ENCODE peak calls at places on chromosomes 16 and 17, in six cellular contexts. C is sigmoid colon, F is gastrocnemius medialis, E is ovary, I is heart left ventricle, T is prostate gland. G is an unnamed sample. For H3K36me3 and H3K4me1, the result is how much of the 10 kb centered on the place peaks cover.

GRCh38 chr16:66926171-66926570 is 836 bp upstream of the RRAD start:
- DNase-seq in C (peak), I (peak), F (peak), T (no peak), E (no peak), G (no peak)

GRCh38 chr16:31201511-31202401 is 804 bp downstream of the PYCARD start:
- DNase-seq in C (no peak), I (peak), T (no peak), F (no peak), E (no peak), G (no peak)

GRCh38 chr16:10868562-10869469 is 8.2 kb upstream of the CIITA start:
- DNase-seq in T (no peak), C (peak), F (peak), I (peak), E (no peak), G (peak)

GRCh38 chr17:79991140-79991923 is 44.3 kb downstream of the TBC1D16 start:
- DNase-seq in F (peak), T (peak), E (peak), I (peak), C (peak), G (no peak)

GRCh38 chr17:76585649-76586593 is at the start of gene ST6GALNAC2:
- DNase-seq in C (peak), E (peak), F (peak), I (peak), T (peak), G (no peak)

GRCh38 chr16:73025111-73025505 is 22.8 kb downstream of the ZFHX3 start:
- DNase-seq in F (no peak), E (no peak), C (peak), I (no peak), T (no peak), G (no peak)

GRCh38 chr16:71659471-71659870 is 33.5 kb downstream of the MARVELD3 start:
- DNase-seq in I (no peak), C (no peak), F (no peak), T (no peak), E (no peak), G (no peak)

GRCh38 chr17:16516594-16517018 is 24.6 kb upstream of the LRRC75A start:
- DNase-seq in F (no peak), T (no peak), I (no peak), C (no peak), E (peak), G (no peak)

GRCh38 chr16:56862776-56863175 is 2.2 kb upstream of the SLC12A3 start:
- DNase-seq in F (no peak), E (no peak), T (no peak), C (no peak), I (peak), G (no peak)

GRCh38 chr16:28300327-28300726 is 8.0 kb downstream of the SBK1 start:
- DNase-seq in F (no peak), C (no peak), E (no peak), I (no peak), T (no peak), G (no peak)

GRCh38 chr17:18323007-18323406 is 7.9 kb downstream of the SMCR8 start:
- DNase-seq in C (peak), E (no peak), I (no peak), F (no peak), T (no peak), G (no peak)

GRCh38 chr16:1070084-1070987 is 2.2 kb upstream of the SSTR5 start:
- DNase-seq in C (no peak), T (no peak), E (no peak), I (no peak), F (no peak), G (no peak)

GRCh38 chr17:31680126-31680525 is 178.9 kb downstream of the COPRS start:
- DNase-seq in E (no peak), T (no peak), I (no peak), C (no peak), F (no peak), G (no peak)

GRCh38 chr17:81026266-81027036 is 8.5 kb upstream of the BAIAP2 start:
- DNase-seq in T (no peak), F (no peak), E (no peak), C (peak), I (no peak), G (no peak)

GRCh38 chr17:75827291-75828050 is 16.7 kb downstream of the UNC13D start:
- DNase-seq in C (peak), E (peak), I (peak), F (peak), T (peak), G (no peak)

GRCh38 chr16:28528463-28528867 is 10.3 kb downstream of the NUPR1 start:
- DNase-seq in E (peak), C (no peak), T (no peak), F (no peak), I (no peak), G (no peak)

GRCh38 chr16:68902376-68903345 is 59.3 kb downstream of the TANGO6 start:
- DNase-seq in F (peak), T (peak), I (no peak), C (no peak), E (no peak), G (no peak)

GRCh38 chr16:46745594-46745993 is 2.5 kb downstream of the MYLK3 start:
- DNase-seq in C (peak), E (no peak), F (peak), I (no peak), T (no peak), G (no peak)

GRCh38 chr16:23401142-23401541 is 51.8 kb downstream of the COG7 start:
- DNase-seq in T (no peak), C (peak), E (no peak), F (no peak), I (no peak), G (no peak)

GRCh38 chr17:59846391-59847165 is 46.2 kb downstream of the TUBD1 start:
- DNase-seq in F (peak), C (peak), I (no peak), E (peak), T (peak), G (no peak)

GRCh38 chr17:17837966-17838962 is 1.5 kb upstream of the SREBF1 start:
- DNase-seq in I (no peak), F (no peak), T (peak), E (peak), C (no peak), G (no peak)

GRCh38 chr17:75876938-75877751 is 1.2 kb downstream of the TRIM47 start:
- DNase-seq in C (peak), T (peak), I (peak), F (peak), E (peak), G (no peak)

DNA sequence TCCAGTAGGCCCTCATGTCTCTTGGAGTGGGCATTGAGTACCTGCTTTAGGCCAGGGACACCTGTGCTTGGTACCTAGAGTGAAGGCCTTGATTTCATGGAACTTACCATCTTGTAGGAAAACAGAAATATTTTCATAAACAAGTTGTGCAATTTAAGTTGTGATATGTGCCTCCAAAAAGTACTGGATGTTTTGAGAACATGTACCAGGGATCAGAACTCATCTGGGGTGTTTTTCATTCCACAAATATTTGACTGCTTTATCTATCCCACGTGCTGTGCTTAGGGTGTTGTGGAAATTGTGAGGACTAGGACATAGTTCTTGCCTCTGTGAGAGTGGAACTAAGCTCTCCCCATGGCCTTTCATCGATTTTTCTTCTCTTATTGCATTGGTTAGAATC is 8.8 kb downstream of the NKD1 start:
- DNase-seq in F (no peak), C (no peak), T (no peak), E (no peak), I (no peak), G (no peak)
- TF ChIP-seq POLR2A in F (no peak), C (no peak), T (no peak), E (no peak), I (no peak), G (no peak)

GRCh38 chr17:9702916-9703780 is 57.8 kb downstream of the USP43 start:
- DNase-seq in F (no peak), E (no peak), I (no peak), T (no peak), C (no peak), G (no peak)

GRCh38 chr17:9700754-9701476 is 55.6 kb downstream of the USP43 start:
- DNase-seq in I (no peak), C (no peak), F (no peak), T (no peak), E (no peak), G (no peak)

GRCh38 chr17:9700136-9700535 is 54.8 kb downstream of the USP43 start:
- DNase-seq in C (no peak), E (no peak), F (no peak), I (no peak), T (no peak), G (no peak)

GRCh38 chr17:9705745-9706144 is 60.4 kb downstream of the USP43 start:
- DNase-seq in F (no peak), I (no peak), E (no peak), T (no peak), C (no peak), G (no peak)

GRCh38 chr17:9703781-9704082 is 58.4 kb downstream of the USP43 start:
- DNase-seq in T (no peak), C (no peak), F (no peak), E (no peak), I (no peak), G (no peak)
- H3K36me3 ChIP-seq in T (under half), C (under half), F (under half), E (under half), I (under half), G (under half)

DNA sequence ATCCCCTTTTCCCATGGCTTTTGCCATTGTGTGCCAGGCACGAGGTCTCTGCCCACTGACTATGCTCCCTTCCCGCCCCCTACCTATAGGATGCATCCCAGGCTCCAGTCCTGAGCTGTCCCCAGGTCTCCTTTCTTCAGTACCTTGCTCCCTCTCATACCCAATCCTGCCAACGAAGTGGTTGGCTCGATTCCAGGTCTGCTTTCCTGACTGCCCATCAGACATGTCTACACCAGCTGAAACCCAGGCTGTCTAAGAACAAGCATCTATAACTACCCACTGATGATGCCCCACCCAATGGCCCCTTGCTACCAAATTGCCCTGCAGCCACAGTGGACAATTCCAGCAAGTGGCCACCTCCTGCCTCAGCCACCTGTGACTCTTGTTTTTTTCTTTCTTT is 479.1 kb downstream of the SOX9 start:
- DNase-seq in I (no peak), T (no peak), C (no peak), E (no peak), F (no peak), G (no peak)
- H3K4me1 ChIP-seq in I (under half), T (under half), C (under half), E (under half), F (under half), G (under half)

DNA sequence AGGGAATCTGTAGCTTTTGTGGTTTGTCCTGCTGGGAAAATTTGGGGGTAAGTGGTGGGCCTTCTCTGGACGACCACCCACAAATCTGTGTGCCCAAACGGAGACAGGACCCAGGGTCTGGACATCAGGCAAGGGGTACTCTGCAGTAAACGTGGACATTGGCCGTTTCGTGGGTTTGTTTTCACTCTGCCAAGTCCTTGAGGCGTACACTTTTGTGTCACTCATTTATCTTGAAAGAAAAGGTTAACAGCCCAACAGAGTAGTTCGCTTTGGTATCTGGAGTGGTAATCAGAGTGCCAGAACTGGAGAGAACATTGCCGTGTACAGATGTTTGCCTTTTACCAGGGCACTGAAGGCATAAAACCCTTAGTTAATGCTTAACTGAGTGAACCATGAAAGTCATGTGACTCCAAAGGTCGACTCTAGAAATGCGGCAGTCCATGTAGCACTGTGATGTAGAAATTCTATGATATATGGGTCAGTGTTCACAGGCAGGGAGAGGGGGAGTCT is 15.4 kb downstream of the NAA60 start:
- DNase-seq in T (no peak), F (no peak), E (no peak), C (no peak), I (no peak), G (no peak)
- TF ChIP-seq POLR2A in T (no peak), F (no peak), E (no peak), C (no peak), I (no peak), G (no peak)

GRCh38 chr17:78349831-78350631 is 9.8 kb downstream of the SOCS3 start:
- DNase-seq in I (no peak), F (no peak), T (no peak), C (no peak), E (no peak), G (no peak)
- H3K36me3 ChIP-seq in I (under half), F (under half), T (under half), C (under half), E (under half), G (under half)

DNA sequence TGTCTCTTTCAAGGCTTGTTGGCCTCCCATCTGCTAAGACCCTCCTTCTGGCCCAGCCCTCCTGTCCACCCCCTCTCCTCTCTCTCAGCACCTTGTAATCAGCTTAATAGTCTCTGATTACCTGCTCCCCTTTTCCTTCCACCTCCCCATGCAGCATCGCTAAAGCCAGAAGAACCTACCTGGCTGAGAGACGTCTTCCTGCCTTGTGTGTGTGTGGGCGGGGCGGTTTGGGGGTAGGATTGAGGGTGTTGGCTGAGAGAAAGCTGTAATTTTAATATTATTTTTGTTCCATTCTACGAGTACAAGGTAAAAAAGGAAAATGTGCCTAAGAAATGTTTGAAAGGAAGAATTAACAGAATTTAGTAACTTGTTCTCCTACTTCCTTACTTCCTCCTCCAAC is 3.4 kb downstream of the DNAH9 start:
- DNase-seq in E (no peak), T (no peak), F (no peak), C (no peak), I (no peak), G (no peak)
- H3K4me1 ChIP-seq in E (under half), T (under half), F (under half), C (under half), I (under half), G (under half)

DNA sequence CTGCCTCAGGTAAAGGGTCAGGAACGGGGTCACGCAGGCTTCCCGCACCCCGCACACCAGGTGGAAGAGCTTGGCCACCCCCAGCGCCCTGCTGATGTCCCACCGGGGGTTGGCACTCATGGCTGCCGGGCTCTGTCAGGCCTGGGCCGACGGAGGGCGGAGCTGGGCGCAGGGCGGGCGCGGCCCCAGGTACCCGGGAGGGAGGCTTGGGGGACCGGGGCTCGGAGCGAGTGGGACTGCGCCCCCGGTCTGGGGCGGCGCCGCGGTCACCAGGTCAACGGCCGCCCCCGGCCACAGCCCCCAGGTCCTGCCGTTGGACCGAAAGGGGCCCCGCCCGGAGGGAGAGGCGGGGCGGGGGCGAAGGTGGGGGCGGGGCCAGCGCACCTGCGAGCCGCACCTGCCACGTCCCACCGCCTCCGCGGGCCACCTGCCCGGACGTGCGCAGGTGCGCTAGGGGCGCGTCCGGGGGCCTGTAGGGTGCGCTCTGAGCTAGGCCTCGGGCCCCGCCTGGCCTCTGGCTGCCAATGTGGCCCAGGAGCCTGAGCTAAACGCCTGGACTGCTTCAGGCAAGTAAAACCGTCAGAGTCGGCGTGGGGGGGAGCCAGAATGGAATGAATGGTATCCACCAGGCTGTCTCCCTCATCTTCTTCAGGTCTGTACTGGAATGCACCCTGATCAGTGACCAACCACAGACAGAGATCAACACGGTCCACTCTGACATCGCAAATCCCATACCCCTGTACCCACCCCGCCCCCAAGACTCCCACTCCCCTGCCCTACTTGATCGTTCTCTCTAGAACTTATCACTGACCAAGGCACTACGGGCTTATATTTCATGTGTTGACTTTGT is at the start of gene MFSD6L:
- DNase-seq in T (no peak), C (no peak), F (no peak), E (no peak), I (no peak), G (no peak)
- TF ChIP-seq POLR2A in T (no peak), C (no peak), F (no peak), E (no peak), I (no peak), G (no peak)

GRCh38 chr17:8468988-8469387 is 33.3 kb downstream of the NDEL1 start:
- DNase-seq in C (no peak), F (no peak), I (no peak), E (no peak), T (no peak), G (no peak)
- H3K36me3 ChIP-seq in C (under half), F (under half), I (under half), E (under half), T (under half), G (under half)

DNA sequence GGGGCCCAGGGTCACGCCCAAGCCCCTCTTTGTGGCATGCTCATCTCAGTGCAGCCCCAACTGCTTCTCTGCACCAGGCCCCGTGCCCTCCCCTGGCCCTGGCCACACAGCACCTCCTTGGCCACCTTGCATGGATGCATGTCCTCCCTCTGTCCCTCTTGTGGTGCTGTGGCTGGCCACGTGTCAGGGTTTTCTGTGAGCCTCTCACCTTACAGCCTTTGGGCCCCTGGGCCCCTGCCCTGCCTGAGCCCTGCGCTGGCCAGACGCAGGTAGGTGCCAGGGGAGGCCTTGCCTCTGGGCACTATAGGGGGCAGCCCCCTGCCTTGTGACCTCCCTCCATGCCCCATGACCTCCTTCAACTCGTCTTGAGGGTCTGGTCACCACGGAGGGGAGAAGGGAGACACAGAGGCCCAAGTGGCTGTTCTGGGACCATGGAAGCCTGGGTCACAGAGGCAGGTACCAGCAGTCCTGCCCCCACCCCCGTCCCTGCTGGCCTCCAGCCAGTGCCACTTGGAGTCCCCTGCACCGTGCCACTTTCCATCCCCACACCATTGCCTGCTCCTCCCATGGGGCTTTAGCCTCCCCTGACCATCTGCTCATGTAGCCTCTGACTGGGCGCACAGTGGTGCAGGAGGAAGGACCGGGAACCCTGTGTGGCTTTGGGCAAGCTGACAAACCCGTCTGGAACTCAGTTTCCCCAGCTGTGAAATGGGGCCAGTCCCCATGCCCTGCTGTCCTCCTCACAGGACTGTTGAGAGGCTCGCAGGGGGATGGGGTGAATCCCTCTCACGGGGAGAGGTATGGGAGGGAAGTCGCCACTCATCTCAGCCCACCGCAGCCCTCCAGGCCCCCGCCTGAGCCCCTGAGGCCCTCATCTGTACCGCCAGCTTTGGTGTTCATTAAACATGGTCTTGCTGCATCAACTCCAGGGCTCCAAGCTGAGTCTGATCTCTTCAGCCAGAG is 11.5 kb upstream of the ATP6V0C start:
- DNase-seq in I (no peak), C (no peak), F (no peak), E (no peak), T (no peak), G (no peak)
- H3K4me1 ChIP-seq in I (under half), C (under half), F (under half), E (under half), T (under half), G (under half)

G was measured in esophagus squamous epithelium.